ENCODE peak calls at places on chromosomes 11 and 22, in five cellular contexts. D, B, I, K and S are unnamed samples.
A peak's percentile ranks its signal among the peaks of the same experiment; 100 is the strongest.

GRCh38 chr22:33139937-33140336 is 81.8 kb upstream of the SYN3 start:
- DNase-seq in D (no peak), K (no peak), B (no peak), I (no peak), S (no peak)

GRCh38 chr11:2173150-2173693 is 1.6 kb upstream of the TH start:
- DNase-seq in K (no peak), I (no peak), B (no peak), D (no peak), S (no peak)

GRCh38 chr11:121321614-121322243 is 29.2 kb downstream of the SC5D start:
- DNase-seq in I (no peak), B (no peak), K (no peak), D (no peak), S (no peak)

GRCh38 chr11:57778318-57779037 is 16.9 kb downstream of the CTNND1 start:
- DNase-seq in K (no peak), B (no peak), I (peak; percentile 90), D (peak; percentile 86), S (peak; percentile 95)

GRCh38 chr22:25482868-25483639 is 81.4 kb upstream of the GRK3 start:
- DNase-seq in I (peak; percentile 38), K (no peak), B (no peak), D (no peak), S (peak; percentile 33)

GRCh38 chr11:697028-697491 is 1.4 kb downstream of the TMEM80 start:
- DNase-seq in D (no peak), K (no peak), I (no peak), B (no peak), S (no peak)

GRCh38 chr22:28112548-28113043 is 193.5 kb upstream of the PITPNB start:
- DNase-seq in K (no peak), I (peak; percentile 38), B (no peak), D (peak; percentile 82), S (no peak)

GRCh38 chr11:64675417-64676252 is 47.4 kb downstream of the NRXN2 start:
- DNase-seq in D (peak; percentile 73), I (peak; percentile 44), K (no peak), B (no peak), S (no peak)

GRCh38 chr11:46375392-46376101 is 5.9 kb upstream of the MDK start:
- DNase-seq in B (no peak), I (no peak), K (no peak), D (no peak), S (no peak)

GRCh38 chr11:123525511-123525918 is 95.4 kb downstream of the GRAMD1B start:
- DNase-seq in I (no peak), B (no peak), K (no peak), D (peak; percentile 86), S (no peak)

GRCh38 chr22:24370426-24370825 is 57.0 kb upstream of the ADORA2A start:
- DNase-seq in D (no peak), K (no peak), I (no peak), B (no peak), S (no peak)

GRCh38 chr11:86440305-86440716 is 65.6 kb downstream of the CCDC81 start:
- DNase-seq in K (no peak), D (peak; percentile 11), I (no peak), B (no peak), S (no peak)

GRCh38 chr11:30735946-30736345 is 149.8 kb upstream of the MPPED2 start:
- DNase-seq in B (no peak), D (no peak), K (no peak), I (no peak), S (no peak)